ENCODE peak calls at places on chromosome 1, in seven cellular contexts. V, X, F, W, N, U and L are unnamed samples.

GRCh38 chr1:79193211-79194079 is 186.9 kb upstream of the ADGRL4 start:
- DNase-seq in V (peak), X (peak), F (peak), W (peak), N (peak), U (peak), L (peak)

GRCh38 chr1:3235496-3235895 is 166.5 kb downstream of the PRDM16 start:
- DNase-seq in V (no peak), X (no peak), F (no peak), W (no peak), N (no peak), U (no peak), L (no peak)

GRCh38 chr1:29977550-29977949 is 741.2 kb downstream of the PTPRU start:
- DNase-seq in V (no peak), X (no peak), F (no peak), W (no peak), N (no peak), U (no peak), L (no peak)

GRCh38 chr1:8858888-8859706 is 19.4 kb downstream of the ENO1 start:
- DNase-seq in V (peak), X (peak), F (peak), W (no peak), N (no peak), U (peak), L (peak)

GRCh38 chr1:115084902-115085505 is 4.3 kb downstream of the TSPAN2 start:
- DNase-seq in V (peak), X (no peak), F (no peak), W (no peak), N (no peak), U (no peak), L (no peak)

GRCh38 chr1:181356505-181357340 is 126.6 kb upstream of the CACNA1E start:
- DNase-seq in V (no peak), X (no peak), F (peak), W (no peak), N (no peak), U (no peak), L (no peak)

GRCh38 chr1:51648180-51649109 is 31.6 kb downstream of the OSBPL9 start:
- DNase-seq in V (peak), X (no peak), F (peak), W (peak), N (no peak), U (peak), L (peak)

GRCh38 chr1:157113116-157113515 is 13.5 kb upstream of the ETV3L start:
- DNase-seq in V (no peak), X (no peak), F (no peak), W (peak), N (no peak), U (no peak), L (no peak)

GRCh38 chr1:245396615-245397014 is 241.8 kb downstream of the KIF26B start:
- DNase-seq in V (no peak), X (no peak), F (no peak), W (no peak), N (no peak), U (peak), L (no peak)

GRCh38 chr1:65881070-65881594 is 88.4 kb downstream of the PDE4B start:
- DNase-seq in V (peak), X (no peak), F (peak), W (no peak), N (no peak), U (no peak), L (no peak)

GRCh38 chr1:41496080-41497055 is 11.9 kb upstream of the EDN2 start:
- DNase-seq in V (peak), X (peak), F (peak), W (peak), N (peak), U (peak), L (peak)

GRCh38 chr1:73868824-73869223 is 329.2 kb downstream of the LRRIQ3 start:
- DNase-seq in V (no peak), X (no peak), F (peak), W (no peak), N (no peak), U (no peak), L (no peak)

DNA sequence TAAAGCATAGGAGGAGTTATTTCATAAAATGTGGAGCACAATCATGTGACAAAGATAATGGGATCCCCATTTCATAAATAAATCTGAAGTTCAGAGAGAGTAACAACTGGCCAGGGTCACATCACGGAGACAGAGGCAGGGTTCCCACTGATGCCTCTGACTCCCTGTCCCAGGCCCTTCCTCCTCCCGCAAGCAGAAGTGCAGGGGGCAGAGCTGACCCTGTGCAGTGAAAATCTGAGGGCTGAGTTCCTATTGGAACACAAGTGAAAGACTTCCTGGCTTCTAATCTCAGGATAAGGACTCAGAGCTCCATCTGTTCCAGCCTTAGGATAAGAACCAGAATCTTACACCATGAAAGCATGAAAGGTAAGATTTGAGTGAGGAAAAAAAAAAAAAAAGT is 22.0 kb downstream of the SELL start:
- DNase-seq in V (no peak), X (no peak), F (no peak), W (no peak), N (no peak), U (no peak), L (no peak)
- H4K8ac ChIP-seq in V (no peak), X (no peak), F (no peak), W (no peak), N (no peak), U (no peak), L (peak)

DNA sequence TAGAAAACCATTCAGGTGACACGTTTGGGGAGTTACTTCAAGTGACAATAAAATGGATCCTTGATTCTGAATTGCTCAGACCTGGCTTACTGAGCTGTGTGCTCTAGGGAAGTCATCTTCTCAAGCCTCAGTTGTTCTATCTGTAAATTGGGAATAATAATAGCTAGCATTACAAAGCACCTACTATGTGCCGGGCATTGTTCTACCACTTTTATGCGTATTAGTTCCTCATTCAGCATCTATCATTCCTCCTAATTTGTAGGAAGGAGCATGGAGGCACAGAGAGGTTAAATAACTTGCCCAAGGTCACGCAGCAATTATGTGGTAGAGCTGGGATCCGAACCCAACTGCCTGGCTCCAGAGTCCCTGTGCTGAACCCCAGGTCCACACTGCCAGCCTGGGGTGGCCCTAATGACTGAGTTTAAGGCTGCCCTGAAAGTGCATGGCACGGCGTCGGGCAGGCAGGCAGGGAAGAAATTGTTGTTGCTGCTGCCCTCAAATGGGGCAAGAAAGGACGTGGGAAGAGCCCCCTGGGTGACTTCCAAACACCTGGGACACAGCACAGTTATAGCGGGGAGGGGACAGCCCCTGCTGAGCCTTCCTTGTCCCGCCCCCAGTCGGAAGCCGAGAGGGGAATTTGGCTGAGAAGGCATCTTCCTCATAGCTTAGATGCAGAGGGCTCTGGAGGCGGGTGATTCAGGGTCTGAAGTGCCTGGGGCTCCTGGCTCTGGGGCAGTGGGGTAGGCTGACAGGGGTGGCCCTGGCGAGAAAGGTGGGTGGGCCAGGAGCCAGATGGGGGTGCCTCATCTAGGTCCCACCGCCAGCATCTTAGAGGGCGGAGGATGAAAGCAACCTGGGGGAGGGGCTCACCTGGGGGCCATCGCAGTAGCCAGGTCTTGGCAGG is 86.5 kb upstream of the IFFO2 start:
- DNase-seq in V (no peak), X (no peak), F (peak), W (peak), N (no peak), U (no peak), L (no peak)
- H3K18ac ChIP-seq in V (no peak), X (no peak), F (no peak), W (no peak), N (no peak), U (no peak), L (no peak)

DNA sequence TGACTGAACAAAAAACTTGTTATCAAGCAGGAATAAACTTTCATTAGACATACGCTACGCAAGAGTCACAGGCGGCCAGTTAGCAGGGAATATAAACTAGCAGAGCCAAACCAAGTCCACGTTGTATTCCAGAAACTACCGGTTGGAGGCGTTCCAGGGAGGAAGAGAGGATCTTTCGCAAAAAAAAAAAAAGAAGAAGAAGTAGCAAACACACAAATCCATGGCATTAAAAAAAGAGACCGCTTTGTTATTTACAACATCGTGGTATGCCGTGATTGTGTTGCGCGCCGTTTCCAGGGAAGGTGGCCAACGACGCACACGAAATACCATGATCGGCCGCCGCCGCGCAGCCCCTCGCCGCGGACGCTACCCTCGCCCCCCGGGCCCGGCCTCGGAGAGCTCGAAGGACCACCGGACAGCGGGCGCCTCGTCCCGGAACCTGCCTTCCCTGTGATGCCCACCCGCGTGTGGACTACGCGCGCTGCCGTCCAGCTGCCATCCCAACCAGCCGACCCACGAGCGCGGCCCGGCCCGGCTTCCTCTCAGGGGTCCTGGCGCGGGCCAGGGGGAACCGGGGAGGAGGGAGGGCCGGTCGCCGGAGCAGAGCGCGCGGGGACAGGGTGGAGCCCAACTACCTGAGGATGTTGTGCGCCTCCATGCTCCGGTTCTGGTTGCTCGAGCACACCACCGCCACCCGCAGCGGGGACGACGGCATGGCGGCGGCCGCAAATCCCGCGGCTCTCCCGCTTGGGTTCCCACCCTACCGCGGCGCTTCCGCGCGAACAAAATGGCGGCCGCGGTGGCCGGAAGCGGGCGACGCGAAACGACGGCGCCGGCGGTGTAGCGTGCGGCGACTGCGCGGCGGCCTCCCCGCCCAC is 581 bp downstream of the SSU72 start:
- DNase-seq in V (peak), X (peak), F (peak), W (peak), N (no peak), U (peak), L (peak)
- H4K8ac ChIP-seq in V (peak), X (no peak), F (peak), W (peak), N (peak), U (peak), L (peak)

DNA sequence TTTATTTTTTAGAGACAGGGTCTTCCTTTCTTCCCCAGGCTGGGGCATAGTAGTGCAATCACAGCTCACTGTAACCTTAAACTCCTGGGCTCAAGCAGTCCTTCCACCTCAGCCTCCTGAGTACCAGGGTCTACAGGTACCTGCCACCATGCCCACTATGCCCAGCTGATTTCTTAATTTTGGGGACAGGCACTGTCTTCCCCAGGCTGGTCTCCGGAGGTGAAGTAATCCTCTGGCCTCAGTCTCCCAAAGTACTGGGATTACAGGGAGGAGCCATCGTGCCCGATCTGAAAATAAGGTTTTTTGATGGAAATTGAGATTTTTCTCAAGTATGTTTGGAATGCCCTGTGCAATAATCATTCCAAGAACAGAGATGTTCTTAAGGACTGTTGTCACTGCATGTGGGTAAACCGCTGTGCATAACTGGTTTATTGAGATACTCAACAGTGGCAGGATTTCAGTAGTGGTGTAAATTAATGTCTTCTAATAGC is 934 bp upstream of the MSH4 start:
- DNase-seq in V (no peak), X (no peak), F (no peak), W (no peak), N (no peak), U (peak), L (no peak)
- H3K18ac ChIP-seq in V (no peak), X (no peak), F (no peak), W (no peak), N (no peak), U (no peak), L (no peak)

GRCh38 chr1:110785612-110786011 is 87.3 kb upstream of the CD53 start:
- DNase-seq in V (no peak), X (no peak), F (no peak), W (no peak), N (no peak), U (no peak), L (no peak)
- H4K8ac ChIP-seq in V (no peak), X (no peak), F (no peak), W (no peak), N (no peak), U (no peak), L (no peak)

DNA sequence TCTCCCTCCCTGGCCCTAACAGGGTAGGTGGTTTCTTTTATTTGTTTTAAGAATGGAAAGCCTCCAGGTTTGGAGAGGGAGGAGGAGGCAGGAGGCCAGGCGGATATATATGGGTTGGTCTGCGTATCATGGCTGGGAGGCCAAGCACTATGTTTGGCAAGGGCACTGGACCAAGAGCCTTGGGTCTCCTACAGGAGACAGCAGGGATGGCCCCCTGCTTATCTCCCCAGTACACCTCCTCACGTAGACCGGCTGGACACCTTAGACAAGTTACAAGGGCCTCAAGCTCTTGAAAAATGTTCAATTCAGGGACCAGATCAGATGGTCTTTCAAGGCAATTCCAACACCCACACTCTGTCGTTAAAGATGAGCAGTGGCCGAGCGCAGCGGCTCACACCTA is 10.9 kb downstream of the SLC41A1 start:
- DNase-seq in V (no peak), X (no peak), F (no peak), W (no peak), N (no peak), U (no peak), L (no peak)
- H3K18ac ChIP-seq in V (no peak), X (peak), F (no peak), W (no peak), N (no peak), U (no peak), L (no peak)

GRCh38 chr1:21379571-21379970 is 60.4 kb upstream of the NBPF3 start:
- DNase-seq in V (no peak), X (no peak), F (no peak), W (no peak), N (no peak), U (no peak), L (no peak)
- H4K8ac ChIP-seq in V (no peak), X (no peak), F (no peak), W (no peak), N (no peak), U (no peak), L (no peak)